ENCODE peak calls at places on chromosomes 7 and 10, in ten cellular contexts. O, E, L, H, G, T, P, A, S and U are unnamed samples.

GRCh38 chr7:29304756-29305155 is 110.2 kb downstream of the CHN2 start:
- DNase-seq in G (no peak), L (peak), A (no peak), E (no peak), T (no peak), S (no peak), P (no peak), O (peak), H (no peak), U (no peak)

GRCh38 chr10:10326119-10326518 is 691.6 kb upstream of the CELF2 start:
- DNase-seq in P (no peak), L (no peak), A (no peak), T (no peak), G (no peak), O (no peak), H (no peak), E (no peak), S (no peak), U (no peak)

GRCh38 chr7:101804642-101805401 is 12.6 kb upstream of the CUX1 start:
- DNase-seq in P (no peak), A (no peak), G (no peak), E (no peak), T (no peak), O (peak), S (peak), L (peak), H (no peak), U (no peak)

GRCh38 chr10:11245095-11245479 is 227.4 kb downstream of the CELF2 start:
- DNase-seq in P (no peak), H (no peak), L (no peak), G (no peak), T (no peak), A (no peak), E (no peak), S (no peak), O (no peak), U (no peak)

GRCh38 chr10:121791761-121792160 is 136.1 kb downstream of the ATE1 start:
- DNase-seq in A (no peak), L (no peak), S (no peak), T (no peak), O (no peak), P (no peak), E (no peak), G (no peak), H (no peak), U (no peak)

GRCh38 chr10:121598261-121599249 is at the start of gene FGFR2:
- DNase-seq in S (peak), A (peak), T (no peak), P (peak), G (no peak), H (peak), O (peak), E (no peak), L (peak), U (peak)

GRCh38 chr10:115525141-115525540 is 432.0 kb downstream of the ATRNL1 start:
- DNase-seq in H (no peak), G (no peak), O (no peak), T (no peak), A (no peak), P (no peak), S (no peak), E (no peak), L (peak), U (no peak)

GRCh38 chr7:131649879-131650278 is 93.5 kb upstream of the PODXL start:
- DNase-seq in O (no peak), T (no peak), S (no peak), A (no peak), G (no peak), P (no peak), E (no peak), L (no peak), H (no peak), U (no peak)

GRCh38 chr7:139620676-139621344 is 97.3 kb downstream of the CLEC2L start:
- DNase-seq in E (no peak), H (no peak), G (peak), L (peak), O (peak), S (peak), A (peak), P (peak), T (no peak), U (peak)

GRCh38 chr10:32244421-32245207 is 102.3 kb downstream of the EPC1 start:
- DNase-seq in P (no peak), A (no peak), G (no peak), S (no peak), L (no peak), O (no peak), T (no peak), H (no peak), E (no peak), U (peak)

GRCh38 chr10:16384064-16384463 is 52.7 kb upstream of the PTER start:
- DNase-seq in P (peak), G (no peak), H (no peak), A (no peak), S (no peak), L (peak), T (no peak), E (no peak), O (no peak), U (no peak)

GRCh38 chr7:86930554-86931307 is 128.7 kb downstream of the ELAPOR2 start:
- DNase-seq in O (no peak), T (no peak), G (no peak), A (no peak), S (no peak), E (no peak), P (no peak), H (no peak), L (no peak), U (no peak)

GRCh38 chr10:11908536-11908935 is 85.4 kb downstream of the PROSER2 start:
- DNase-seq in O (no peak), L (no peak), H (no peak), P (no peak), A (no peak), G (no peak), S (no peak), T (no peak), E (no peak), U (no peak)

GRCh38 chr10:43230101-43230908 is 36.6 kb downstream of the RASGEF1A start:
- DNase-seq in L (no peak), T (no peak), P (no peak), S (no peak), A (no peak), G (no peak), O (no peak), E (no peak), H (no peak), U (no peak)

GRCh38 chr7:155860840-155861479 is 48.7 kb upstream of the SHH start:
- DNase-seq in S (no peak), T (no peak), P (peak), A (peak), H (peak), O (peak), E (no peak), L (peak), G (no peak), U (no peak)

GRCh38 chr7:141356096-141356495 is 195.1 kb upstream of the AGK start:
- DNase-seq in S (no peak), O (no peak), L (no peak), H (no peak), A (no peak), E (no peak), P (no peak), T (no peak), G (peak), U (no peak)

GRCh38 chr7:48033922-48034321 is 1.4 kb upstream of the C7orf57 start:
- DNase-seq in A (no peak), E (no peak), T (no peak), H (no peak), L (peak), G (peak), P (no peak), S (no peak), O (no peak), U (no peak)

GRCh38 chr10:87752571-87752970 is 65.5 kb downstream of the ATAD1 start:
- DNase-seq in S (peak), H (peak), A (no peak), O (no peak), L (no peak), P (no peak), E (no peak), G (peak), T (no peak), U (no peak)

GRCh38 chr7:105480931-105481330 is 41.1 kb downstream of the PUS7 start:
- DNase-seq in P (no peak), G (peak), L (no peak), A (peak), E (no peak), S (no peak), T (no peak), O (no peak), H (no peak), U (no peak)